ENCODE peak calls at places on chromosomes 12 and 14, in six cellular contexts. One of them, this sample, is unnamed. For H3K4me1, the result is how much of the 10 kb centered on the place peaks cover.

GRCh38 chr12:80979251-80979650 is 41.5 kb upstream of the LIN7A start:
- DNase-seq in CD8-positive, alpha-beta memory T cell: no peak
- DNase-seq in right atrium auricular region: no peak
- DNase-seq in spleen: no peak
- DNase-seq in A549: no peak
- DNase-seq in CD8-positive, alpha-beta T cell: no peak
- DNase-seq in this sample: no peak

GRCh38 chr12:27332407-27333310 is at the start of gene BMAL2:
- DNase-seq in CD8-positive, alpha-beta memory T cell: no peak
- DNase-seq in right atrium auricular region: no peak
- DNase-seq in spleen: peak
- DNase-seq in A549: peak
- DNase-seq in CD8-positive, alpha-beta T cell: peak
- DNase-seq in this sample: no peak

GRCh38 chr14:58871972-58872530 is 234.3 kb downstream of the DACT1 start:
- DNase-seq in CD8-positive, alpha-beta memory T cell: no peak
- DNase-seq in right atrium auricular region: no peak
- DNase-seq in spleen: no peak
- DNase-seq in A549: peak
- DNase-seq in CD8-positive, alpha-beta T cell: no peak
- DNase-seq in this sample: no peak

GRCh38 chr12:31890295-31891285 is 68.6 kb upstream of the RESF1 start:
- DNase-seq in CD8-positive, alpha-beta memory T cell: no peak
- DNase-seq in right atrium auricular region: no peak
- DNase-seq in spleen: no peak
- DNase-seq in A549: no peak
- DNase-seq in CD8-positive, alpha-beta T cell: no peak
- DNase-seq in this sample: no peak

GRCh38 chr12:122024132-122024785 is 2.6 kb downstream of the BCL7A start:
- DNase-seq in CD8-positive, alpha-beta memory T cell: no peak
- DNase-seq in right atrium auricular region: no peak
- DNase-seq in spleen: no peak
- DNase-seq in A549: no peak
- DNase-seq in CD8-positive, alpha-beta T cell: no peak
- DNase-seq in this sample: no peak

GRCh38 chr12:91327889-91328288 is 145.3 kb upstream of the DCN start:
- DNase-seq in CD8-positive, alpha-beta memory T cell: no peak
- DNase-seq in right atrium auricular region: no peak
- DNase-seq in spleen: no peak
- DNase-seq in A549: no peak
- DNase-seq in CD8-positive, alpha-beta T cell: no peak
- DNase-seq in this sample: no peak

GRCh38 chr12:92108651-92109050 is 37.0 kb downstream of the BTG1 start:
- DNase-seq in CD8-positive, alpha-beta memory T cell: no peak
- DNase-seq in right atrium auricular region: no peak
- DNase-seq in spleen: no peak
- DNase-seq in A549: peak
- DNase-seq in CD8-positive, alpha-beta T cell: no peak
- DNase-seq in this sample: no peak

GRCh38 chr12:52180971-52181628 is 10.7 kb downstream of the KRT80 start:
- DNase-seq in CD8-positive, alpha-beta memory T cell: no peak
- DNase-seq in right atrium auricular region: no peak
- DNase-seq in spleen: no peak
- DNase-seq in A549: no peak
- DNase-seq in CD8-positive, alpha-beta T cell: no peak
- DNase-seq in this sample: no peak

GRCh38 chr12:59173696-59174095 is 253.4 kb upstream of the LRIG3 start:
- DNase-seq in CD8-positive, alpha-beta memory T cell: no peak
- DNase-seq in right atrium auricular region: no peak
- DNase-seq in spleen: no peak
- DNase-seq in A549: no peak
- DNase-seq in CD8-positive, alpha-beta T cell: no peak
- DNase-seq in this sample: no peak

GRCh38 chr12:103841690-103842584 is 903 bp upstream of the NT5DC3 start:
- DNase-seq in CD8-positive, alpha-beta memory T cell: peak
- DNase-seq in right atrium auricular region: no peak
- DNase-seq in spleen: peak
- DNase-seq in A549: peak
- DNase-seq in CD8-positive, alpha-beta T cell: peak
- DNase-seq in this sample: no peak

GRCh38 chr12:6688543-6688999 is 604 bp downstream of the ZNF384 start:
- DNase-seq in CD8-positive, alpha-beta memory T cell: peak
- DNase-seq in right atrium auricular region: no peak
- DNase-seq in spleen: peak
- DNase-seq in A549: no peak
- DNase-seq in CD8-positive, alpha-beta T cell: no peak
- DNase-seq in this sample: peak

GRCh38 chr12:6689000-6689882 is at the start of gene ZNF384:
- DNase-seq in CD8-positive, alpha-beta memory T cell: peak
- DNase-seq in right atrium auricular region: peak
- DNase-seq in spleen: peak
- DNase-seq in A549: peak
- DNase-seq in CD8-positive, alpha-beta T cell: peak
- DNase-seq in this sample: peak

GRCh38 chr12:6691473-6691872 is 2.3 kb upstream of the ZNF384 start:
- DNase-seq in CD8-positive, alpha-beta memory T cell: no peak
- DNase-seq in right atrium auricular region: no peak
- DNase-seq in spleen: peak
- DNase-seq in A549: no peak
- DNase-seq in CD8-positive, alpha-beta T cell: no peak
- DNase-seq in this sample: no peak

GRCh38 chr12:6684609-6685008 is 4.6 kb downstream of the ZNF384 start:
- DNase-seq in CD8-positive, alpha-beta memory T cell: no peak
- DNase-seq in right atrium auricular region: no peak
- DNase-seq in spleen: no peak
- DNase-seq in A549: peak
- DNase-seq in CD8-positive, alpha-beta T cell: no peak
- DNase-seq in this sample: no peak

GRCh38 chr12:6685814-6686213 is 3.4 kb downstream of the ZNF384 start:
- DNase-seq in CD8-positive, alpha-beta memory T cell: no peak
- DNase-seq in right atrium auricular region: no peak
- DNase-seq in spleen: no peak
- DNase-seq in A549: no peak
- DNase-seq in CD8-positive, alpha-beta T cell: no peak
- DNase-seq in this sample: no peak
- H3K4me1 ChIP-seq in CD8-positive, alpha-beta memory T cell: under half
- H3K4me1 ChIP-seq in right atrium auricular region: under half
- H3K4me1 ChIP-seq in spleen: half or more
- H3K4me1 ChIP-seq in A549: under half
- H3K4me1 ChIP-seq in CD8-positive, alpha-beta T cell: under half
- H3K4me1 ChIP-seq in this sample: under half

DNA sequence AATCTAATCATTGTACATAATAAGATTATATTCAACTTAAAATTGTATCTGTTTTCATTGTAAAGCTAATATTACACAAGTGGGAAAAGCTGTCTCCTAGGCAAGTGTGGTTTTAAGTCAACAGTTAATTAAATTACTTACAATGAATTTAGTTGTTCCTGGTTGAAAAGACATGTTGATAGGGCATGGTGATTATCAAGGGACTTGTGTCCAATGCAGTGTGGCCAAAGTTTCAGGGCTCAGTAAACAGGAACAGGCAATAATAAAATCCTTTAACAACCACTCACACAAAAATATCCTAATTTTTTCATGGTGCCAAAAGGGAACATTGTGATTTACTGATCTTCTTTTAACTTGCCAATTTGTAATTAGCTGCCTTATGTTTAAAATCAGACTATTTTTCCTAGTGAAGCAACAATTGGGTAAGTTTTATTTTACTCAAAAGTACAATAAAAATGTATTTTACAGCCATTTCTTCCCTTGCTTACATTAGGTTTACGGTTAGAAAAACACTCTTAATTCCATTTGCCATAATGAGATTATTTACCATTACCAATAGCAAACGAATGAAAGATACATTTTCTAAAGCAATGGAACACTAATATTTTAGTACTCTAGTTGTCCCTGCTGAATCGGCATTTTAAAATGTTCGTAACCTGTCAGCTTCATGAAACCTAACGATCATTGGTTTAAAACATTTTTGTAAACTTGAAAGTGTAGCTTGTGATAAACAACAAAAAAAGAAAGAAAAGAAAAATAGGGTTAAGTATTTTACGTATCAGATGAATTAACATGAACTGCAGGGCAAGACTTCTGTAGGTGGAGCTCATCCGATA is 1.8 kb upstream of the WNK1 start:
- DNase-seq in CD8-positive, alpha-beta memory T cell: no peak
- DNase-seq in right atrium auricular region: no peak
- DNase-seq in spleen: no peak
- DNase-seq in A549: no peak
- DNase-seq in CD8-positive, alpha-beta T cell: no peak
- DNase-seq in this sample: no peak
- H3K4me3 ChIP-seq in CD8-positive, alpha-beta memory T cell: peak
- H3K4me3 ChIP-seq in right atrium auricular region: peak
- H3K4me3 ChIP-seq in spleen: peak
- H3K4me3 ChIP-seq in A549: peak
- H3K4me3 ChIP-seq in CD8-positive, alpha-beta T cell: peak
- H3K4me3 ChIP-seq in this sample: no peak

GRCh38 chr12:11827096-11827841 is 177.8 kb downstream of the ETV6 start:
- DNase-seq in CD8-positive, alpha-beta memory T cell: no peak
- DNase-seq in right atrium auricular region: no peak
- DNase-seq in spleen: no peak
- DNase-seq in A549: no peak
- DNase-seq in CD8-positive, alpha-beta T cell: no peak
- DNase-seq in this sample: no peak
- H3K4me1 ChIP-seq in CD8-positive, alpha-beta memory T cell: under half
- H3K4me1 ChIP-seq in right atrium auricular region: under half
- H3K4me1 ChIP-seq in spleen: half or more
- H3K4me1 ChIP-seq in A549: under half
- H3K4me1 ChIP-seq in CD8-positive, alpha-beta T cell: under half
- H3K4me1 ChIP-seq in this sample: under half

GRCh38 chr14:68160779-68161546 is 341.4 kb downstream of the RAD51B start:
- DNase-seq in CD8-positive, alpha-beta memory T cell: no peak
- DNase-seq in right atrium auricular region: no peak
- DNase-seq in spleen: no peak
- DNase-seq in A549: no peak
- DNase-seq in CD8-positive, alpha-beta T cell: no peak
- DNase-seq in this sample: no peak

GRCh38 chr14:68165274-68165843 is 345.8 kb downstream of the RAD51B start:
- DNase-seq in CD8-positive, alpha-beta memory T cell: no peak
- DNase-seq in right atrium auricular region: no peak
- DNase-seq in spleen: no peak
- DNase-seq in A549: peak
- DNase-seq in CD8-positive, alpha-beta T cell: no peak
- DNase-seq in this sample: no peak

GRCh38 chr14:68167019-68167716 is 347.6 kb downstream of the RAD51B start:
- DNase-seq in CD8-positive, alpha-beta memory T cell: no peak
- DNase-seq in right atrium auricular region: no peak
- DNase-seq in spleen: no peak
- DNase-seq in A549: no peak
- DNase-seq in CD8-positive, alpha-beta T cell: no peak
- DNase-seq in this sample: no peak

GRCh38 chr14:68167717-68168087 is 348.1 kb downstream of the RAD51B start:
- DNase-seq in CD8-positive, alpha-beta memory T cell: no peak
- DNase-seq in right atrium auricular region: no peak
- DNase-seq in spleen: no peak
- DNase-seq in A549: no peak
- DNase-seq in CD8-positive, alpha-beta T cell: no peak
- DNase-seq in this sample: no peak

DNA sequence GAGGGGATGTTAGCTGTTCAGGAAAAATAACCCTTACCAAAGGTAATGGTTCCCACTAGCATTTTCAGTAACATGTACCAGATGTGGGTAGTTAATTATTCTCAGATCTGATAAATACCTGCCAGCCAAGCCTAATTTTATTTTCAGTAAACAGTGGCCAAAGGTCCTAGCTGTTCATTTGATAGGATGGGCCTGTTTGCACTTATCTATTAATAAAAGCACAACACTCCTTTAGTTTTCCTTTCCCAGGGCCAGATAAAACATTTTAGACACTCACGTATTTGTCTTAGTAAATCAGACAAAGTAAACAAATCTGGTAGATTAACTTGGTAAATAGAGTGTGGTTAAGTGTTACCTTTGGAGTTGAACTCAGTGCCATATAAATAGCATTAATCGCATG is 345.1 kb downstream of the RAD51B start:
- DNase-seq in CD8-positive, alpha-beta memory T cell: no peak
- DNase-seq in right atrium auricular region: no peak
- DNase-seq in spleen: no peak
- DNase-seq in A549: peak
- DNase-seq in CD8-positive, alpha-beta T cell: no peak
- DNase-seq in this sample: no peak
- H3K4me3 ChIP-seq in CD8-positive, alpha-beta memory T cell: no peak
- H3K4me3 ChIP-seq in right atrium auricular region: no peak
- H3K4me3 ChIP-seq in spleen: no peak
- H3K4me3 ChIP-seq in A549: no peak
- H3K4me3 ChIP-seq in CD8-positive, alpha-beta T cell: no peak
- H3K4me3 ChIP-seq in this sample: no peak

GRCh38 chr14:103112488-103113243 is 10.6 kb upstream of the TNFAIP2 start:
- DNase-seq in CD8-positive, alpha-beta memory T cell: no peak
- DNase-seq in right atrium auricular region: no peak
- DNase-seq in spleen: no peak
- DNase-seq in A549: peak
- DNase-seq in CD8-positive, alpha-beta T cell: no peak
- DNase-seq in this sample: no peak

GRCh38 chr14:103115845-103116572 is 7.3 kb upstream of the TNFAIP2 start:
- DNase-seq in CD8-positive, alpha-beta memory T cell: no peak
- DNase-seq in right atrium auricular region: no peak
- DNase-seq in spleen: no peak
- DNase-seq in A549: peak
- DNase-seq in CD8-positive, alpha-beta T cell: no peak
- DNase-seq in this sample: no peak

GRCh38 chr14:103111297-103111981 is 11.8 kb upstream of the TNFAIP2 start:
- DNase-seq in CD8-positive, alpha-beta memory T cell: no peak
- DNase-seq in right atrium auricular region: no peak
- DNase-seq in spleen: no peak
- DNase-seq in A549: peak
- DNase-seq in CD8-positive, alpha-beta T cell: no peak
- DNase-seq in this sample: no peak

GRCh38 chr14:103113303-103113702 is 10.0 kb upstream of the TNFAIP2 start:
- DNase-seq in CD8-positive, alpha-beta memory T cell: no peak
- DNase-seq in right atrium auricular region: no peak
- DNase-seq in spleen: no peak
- DNase-seq in A549: no peak
- DNase-seq in CD8-positive, alpha-beta T cell: no peak
- DNase-seq in this sample: no peak

DNA sequence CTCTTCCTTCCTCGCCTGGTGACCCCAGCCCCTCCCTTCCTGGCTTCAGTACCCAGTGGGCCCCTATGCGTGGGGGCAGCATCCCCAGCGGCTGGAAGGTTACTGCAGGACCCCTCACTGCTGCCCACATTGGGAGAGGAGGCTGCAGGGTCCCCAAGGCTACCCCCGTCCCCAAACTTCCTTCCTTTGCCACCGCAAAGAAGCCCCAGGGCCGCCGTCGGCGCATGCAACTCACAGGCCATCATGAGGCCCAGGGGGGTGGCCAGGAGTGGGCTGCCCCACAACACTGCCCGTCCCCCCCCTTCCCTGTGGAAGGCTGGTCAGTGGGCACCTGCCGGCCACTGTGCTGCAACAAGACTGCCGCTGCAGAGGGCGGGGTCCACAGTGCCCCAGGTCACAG is 9.5 kb upstream of the TNFAIP2 start:
- DNase-seq in CD8-positive, alpha-beta memory T cell: no peak
- DNase-seq in right atrium auricular region: no peak
- DNase-seq in spleen: no peak
- DNase-seq in A549: no peak
- DNase-seq in CD8-positive, alpha-beta T cell: no peak
- DNase-seq in this sample: no peak
- H3K4me1 ChIP-seq in CD8-positive, alpha-beta memory T cell: under half
- H3K4me1 ChIP-seq in right atrium auricular region: under half
- H3K4me1 ChIP-seq in spleen: half or more
- H3K4me1 ChIP-seq in A549: half or more
- H3K4me1 ChIP-seq in CD8-positive, alpha-beta T cell: under half
- H3K4me1 ChIP-seq in this sample: under half